ENCODE peak calls at places on chromosome 12, in nine cellular contexts. J is uterus; N is GM12865; U is islet precursor cell; F is iris pigment epithelial cell; Y is GM04504; S is CD4-positive, alpha-beta T cell; P is stimulated activated CD4-positive, alpha-beta T cell treated with anti-CD3 and anti-CD28 coated beads, Interleukin-2, amount 100 ng/mL, for 24 hours; R is H9. D is an unnamed sample.

GRCh38 chr12:125092872-125093680 is 27.8 kb downstream of the AACS start:
- DNase-seq in J (no peak), N (no peak), U (no peak), F (peak), Y (peak), S (no peak), P (no peak), R (peak), D (no peak)

GRCh38 chr12:124379938-124380754 is 85.3 kb downstream of the RFLNA start:
- DNase-seq in J (peak), N (no peak), U (peak), F (peak), Y (no peak), S (no peak), P (no peak), R (no peak), D (no peak)

GRCh38 chr12:114936148-114937099 is 252.4 kb upstream of the TBX3 start:
- DNase-seq in J (no peak), N (no peak), U (peak), F (peak), Y (no peak), S (no peak), P (no peak), R (no peak), D (no peak)

GRCh38 chr12:128969480-128970055 is 116.3 kb downstream of the GLT1D1 start:
- DNase-seq in J (no peak), N (peak), U (peak), F (no peak), Y (no peak), S (peak), P (peak), R (peak), D (no peak)

GRCh38 chr12:47818701-47819543 is 781 bp downstream of the HDAC7 start:
- DNase-seq in J (peak), N (peak), U (peak), F (no peak), Y (no peak), S (peak), P (peak), R (peak), D (no peak)

GRCh38 chr12:99455350-99456037 is 192.1 kb upstream of the GARIN6 start:
- DNase-seq in J (no peak), N (no peak), U (peak), F (peak), Y (peak), S (no peak), P (no peak), R (peak), D (no peak)

GRCh38 chr12:4307593-4308333 is 13.2 kb upstream of the TIGAR start:
- DNase-seq in J (peak), N (peak), U (peak), F (peak), Y (peak), S (no peak), P (peak), R (peak), D (peak)

GRCh38 chr12:92145731-92146496 is at the start of gene BTG1:
- DNase-seq in J (peak), N (peak), U (peak), F (peak), Y (peak), S (peak), P (peak), R (peak), D (peak)

GRCh38 chr12:95674088-95674595 is 116.4 kb downstream of the NTN4 start:
- DNase-seq in J (no peak), N (no peak), U (no peak), F (no peak), Y (no peak), S (no peak), P (no peak), R (no peak), D (no peak)

GRCh38 chr12:92365333-92365732 is 219.7 kb upstream of the BTG1 start:
- DNase-seq in J (no peak), N (peak), U (no peak), F (no peak), Y (no peak), S (no peak), P (no peak), R (no peak), D (no peak)

GRCh38 chr12:88578274-88578673 is 2.0 kb downstream of the KITLG start:
- DNase-seq in J (no peak), N (no peak), U (peak), F (peak), Y (no peak), S (no peak), P (no peak), R (no peak), D (no peak)

GRCh38 chr12:111437816-111438454 is 32.2 kb downstream of the SH2B3 start:
- DNase-seq in J (no peak), N (no peak), U (peak), F (peak), Y (peak), S (no peak), P (no peak), R (no peak), D (peak)

GRCh38 chr12:19186722-19187661 is 57.5 kb downstream of the PLEKHA5 start:
- DNase-seq in J (no peak), N (peak), U (no peak), F (peak), Y (no peak), S (no peak), P (no peak), R (no peak), D (no peak)

GRCh38 chr12:7162691-7163114 is 26.8 kb upstream of the PEX5 start:
- DNase-seq in J (no peak), N (peak), U (peak), F (peak), Y (no peak), S (peak), P (peak), R (peak), D (no peak)

GRCh38 chr12:104605685-104606084 is 148.9 kb downstream of the CHST11 start:
- DNase-seq in J (peak), N (no peak), U (peak), F (peak), Y (no peak), S (no peak), P (no peak), R (peak), D (no peak)